ENCODE peak calls at places on chromosome 19, in six cellular contexts. One of them, this sample, is unnamed.
A peak's percentile ranks its signal among the peaks of the same experiment; 100 is the strongest.

GRCh38 chr19:43575955-43576451 is 402 bp downstream of the PINLYP start:
- DNase-seq in glutamatergic neuron: no peak
- DNase-seq in GM12865: no peak
- DNase-seq in epithelial cell of proximal tubule: no peak
- DNase-seq in EH: no peak
- DNase-seq in Daoy: no peak
- DNase-seq in this sample: peak; percentile 15

GRCh38 chr19:5445667-5446066 is 9.6 kb upstream of the ZNRF4 start:
- DNase-seq in Daoy: peak; percentile 65
- DNase-seq in GM12865: no peak
- DNase-seq in epithelial cell of proximal tubule: no peak
- DNase-seq in EH: peak; percentile 32
- DNase-seq in glutamatergic neuron: no peak
- DNase-seq in this sample: peak; percentile 84

GRCh38 chr19:8612807-8613171 is 2.3 kb upstream of the ADAMTS10 start:
- DNase-seq in EH: no peak
- DNase-seq in glutamatergic neuron: no peak
- DNase-seq in epithelial cell of proximal tubule: no peak
- DNase-seq in Daoy: no peak
- DNase-seq in GM12865: no peak
- DNase-seq in this sample: no peak

GRCh38 chr19:32191921-32192320 is 153.5 kb upstream of the ZNF507 start:
- DNase-seq in glutamatergic neuron: no peak
- DNase-seq in EH: no peak
- DNase-seq in Daoy: no peak
- DNase-seq in epithelial cell of proximal tubule: no peak
- DNase-seq in GM12865: no peak
- DNase-seq in this sample: no peak

GRCh38 chr19:57825501-57825900 is 4.6 kb upstream of the ZNF587B start:
- DNase-seq in GM12865: no peak
- DNase-seq in Daoy: no peak
- DNase-seq in EH: no peak
- DNase-seq in epithelial cell of proximal tubule: no peak
- DNase-seq in glutamatergic neuron: no peak
- DNase-seq in this sample: peak; percentile 39

GRCh38 chr19:41726493-41726892 is 18.1 kb downstream of the CEACAM5 start:
- DNase-seq in EH: no peak
- DNase-seq in glutamatergic neuron: no peak
- DNase-seq in Daoy: no peak
- DNase-seq in epithelial cell of proximal tubule: no peak
- DNase-seq in GM12865: no peak
- DNase-seq in this sample: no peak

GRCh38 chr19:8505680-8506401 is 3.4 kb upstream of the PRAM1 start:
- DNase-seq in epithelial cell of proximal tubule: no peak
- DNase-seq in GM12865: peak; percentile 73
- DNase-seq in glutamatergic neuron: peak; percentile 88
- DNase-seq in Daoy: peak; percentile 80
- DNase-seq in EH: peak; percentile 71
- DNase-seq in this sample: peak; percentile 100

GRCh38 chr19:3516675-3517207 is 10.6 kb downstream of the FZR1 start:
- DNase-seq in epithelial cell of proximal tubule: no peak
- DNase-seq in GM12865: peak; percentile 47
- DNase-seq in Daoy: no peak
- DNase-seq in glutamatergic neuron: no peak
- DNase-seq in EH: no peak
- DNase-seq in this sample: no peak

GRCh38 chr19:3366104-3366760 is at the start of gene NFIC:
- DNase-seq in GM12865: peak; percentile 72
- DNase-seq in epithelial cell of proximal tubule: no peak
- DNase-seq in glutamatergic neuron: no peak
- DNase-seq in Daoy: peak; percentile 90
- DNase-seq in EH: peak; percentile 92
- DNase-seq in this sample: peak; percentile 99

GRCh38 chr19:19083413-19084178 is 19.8 kb downstream of the SLC25A42 start:
- DNase-seq in glutamatergic neuron: no peak
- DNase-seq in GM12865: no peak
- DNase-seq in Daoy: no peak
- DNase-seq in epithelial cell of proximal tubule: no peak
- DNase-seq in EH: no peak
- DNase-seq in this sample: peak; percentile 34

GRCh38 chr19:21202865-21203494 is 61.1 kb downstream of the ZNF431 start:
- DNase-seq in GM12865: peak; percentile 13
- DNase-seq in EH: peak; percentile 45
- DNase-seq in glutamatergic neuron: no peak
- DNase-seq in Daoy: peak; percentile 7
- DNase-seq in epithelial cell of proximal tubule: no peak
- DNase-seq in this sample: peak; percentile 79

GRCh38 chr19:19600793-19601346 is 17.6 kb downstream of the PBX4 start:
- DNase-seq in EH: no peak
- DNase-seq in GM12865: peak; percentile 41
- DNase-seq in epithelial cell of proximal tubule: no peak
- DNase-seq in Daoy: no peak
- DNase-seq in glutamatergic neuron: no peak
- DNase-seq in this sample: no peak

GRCh38 chr19:18346091-18346490 is 5.7 kb downstream of the PGPEP1 start:
- DNase-seq in epithelial cell of proximal tubule: no peak
- DNase-seq in glutamatergic neuron: no peak
- DNase-seq in Daoy: no peak
- DNase-seq in GM12865: no peak
- DNase-seq in EH: no peak
- DNase-seq in this sample: peak; percentile 53

GRCh38 chr19:6059996-6060599 is 50.2 kb downstream of the RFX2 start:
- DNase-seq in EH: no peak
- DNase-seq in epithelial cell of proximal tubule: no peak
- DNase-seq in glutamatergic neuron: no peak
- DNase-seq in Daoy: no peak
- DNase-seq in GM12865: no peak
- DNase-seq in this sample: no peak

GRCh38 chr19:48400018-48400742 is 6.7 kb downstream of the GRIN2D start:
- DNase-seq in glutamatergic neuron: peak; percentile 67
- DNase-seq in GM12865: no peak
- DNase-seq in Daoy: peak; percentile 74
- DNase-seq in epithelial cell of proximal tubule: no peak
- DNase-seq in EH: peak; percentile 90
- DNase-seq in this sample: peak; percentile 99

GRCh38 chr19:4582980-4583842 is 23.7 kb upstream of the SEMA6B start:
- DNase-seq in EH: peak; percentile 23
- DNase-seq in GM12865: no peak
- DNase-seq in epithelial cell of proximal tubule: no peak
- DNase-seq in glutamatergic neuron: no peak
- DNase-seq in Daoy: peak; percentile 73
- DNase-seq in this sample: peak; percentile 86

GRCh38 chr19:54660306-54660705 is 2.5 kb upstream of the LILRB4 start:
- DNase-seq in Daoy: no peak
- DNase-seq in EH: no peak
- DNase-seq in glutamatergic neuron: no peak
- DNase-seq in GM12865: no peak
- DNase-seq in epithelial cell of proximal tubule: no peak
- DNase-seq in this sample: no peak

GRCh38 chr19:48480151-48480475 is 10.9 kb downstream of the CYTH2 start:
- DNase-seq in Daoy: no peak
- DNase-seq in epithelial cell of proximal tubule: no peak
- DNase-seq in GM12865: no peak
- DNase-seq in EH: peak; percentile 31
- DNase-seq in glutamatergic neuron: no peak
- DNase-seq in this sample: peak; percentile 87

GRCh38 chr19:53037101-53038097 is 7.1 kb upstream of the ERVV-2 start:
- DNase-seq in epithelial cell of proximal tubule: no peak
- DNase-seq in Daoy: no peak
- DNase-seq in glutamatergic neuron: peak; percentile 76
- DNase-seq in GM12865: no peak
- DNase-seq in EH: peak; percentile 44
- DNase-seq in this sample: peak; percentile 97

GRCh38 chr19:2609389-2610116 is 92.9 kb downstream of the GNG7 start:
- DNase-seq in GM12865: peak; percentile 87
- DNase-seq in epithelial cell of proximal tubule: no peak
- DNase-seq in EH: no peak
- DNase-seq in glutamatergic neuron: no peak
- DNase-seq in Daoy: no peak
- DNase-seq in this sample: no peak

GRCh38 chr19:6861683-6862286 is 25.6 kb upstream of the ADGRE1 start:
- DNase-seq in epithelial cell of proximal tubule: no peak
- DNase-seq in Daoy: no peak
- DNase-seq in EH: no peak
- DNase-seq in GM12865: peak; percentile 18
- DNase-seq in glutamatergic neuron: no peak
- DNase-seq in this sample: no peak

GRCh38 chr19:14482112-14482941 is 7.2 kb upstream of the PTGER1 start:
- DNase-seq in epithelial cell of proximal tubule: no peak
- DNase-seq in Daoy: no peak
- DNase-seq in glutamatergic neuron: no peak
- DNase-seq in GM12865: no peak
- DNase-seq in EH: no peak
- DNase-seq in this sample: peak; percentile 75

GRCh38 chr19:18437481-18438330 is at the start of gene ISYNA1:
- DNase-seq in GM12865: no peak
- DNase-seq in epithelial cell of proximal tubule: no peak
- DNase-seq in Daoy: peak; percentile 56
- DNase-seq in glutamatergic neuron: peak; percentile 62
- DNase-seq in EH: peak; percentile 49
- DNase-seq in this sample: peak; percentile 97

GRCh38 chr19:1183543-1184172 is 9.6 kb upstream of the SBNO2 start:
- DNase-seq in epithelial cell of proximal tubule: no peak
- DNase-seq in glutamatergic neuron: no peak
- DNase-seq in Daoy: peak; percentile 88
- DNase-seq in EH: peak; percentile 62
- DNase-seq in GM12865: peak; percentile 87
- DNase-seq in this sample: peak; percentile 82

GRCh38 chr19:17155251-17155650 is 59.9 kb upstream of the USE1 start:
- DNase-seq in glutamatergic neuron: no peak
- DNase-seq in EH: no peak
- DNase-seq in Daoy: no peak
- DNase-seq in epithelial cell of proximal tubule: no peak
- DNase-seq in GM12865: no peak
- DNase-seq in this sample: no peak

GRCh38 chr19:39502640-39503417 is 4.1 kb downstream of the DLL3 start:
- DNase-seq in glutamatergic neuron: peak; percentile 87
- DNase-seq in epithelial cell of proximal tubule: no peak
- DNase-seq in EH: peak; percentile 76
- DNase-seq in GM12865: peak; percentile 85
- DNase-seq in Daoy: peak; percentile 86
- DNase-seq in this sample: peak; percentile 98

GRCh38 chr19:55585658-55586339 is 5.2 kb upstream of the ZNF579 start:
- DNase-seq in GM12865: no peak
- DNase-seq in glutamatergic neuron: peak; percentile 92
- DNase-seq in epithelial cell of proximal tubule: no peak
- DNase-seq in Daoy: peak; percentile 86
- DNase-seq in EH: peak; percentile 67
- DNase-seq in this sample: peak; percentile 94

GRCh38 chr19:49188626-49189200 is 31.1 kb downstream of the TRPM4 start:
- DNase-seq in GM12865: no peak
- DNase-seq in Daoy: no peak
- DNase-seq in EH: no peak
- DNase-seq in epithelial cell of proximal tubule: no peak
- DNase-seq in glutamatergic neuron: no peak
- DNase-seq in this sample: no peak